ENCODE peak calls at places on chromosomes 7 and 10, in nine cellular contexts. J, R, G, V, M, K, I, N and A are unnamed samples. For H3K4me1, the result is how much of the 10 kb centered on the place peaks cover.

GRCh38 chr7:30437823-30438574 is 40.6 kb downstream of the NOD1 start:
- DNase-seq in J (no peak), R (no peak), I (no peak), N (no peak), V (no peak), G (no peak), K (no peak), M (no peak), A (no peak)

GRCh38 chr7:99460651-99461050 is 5.3 kb downstream of the ATP5MF start:
- DNase-seq in G (no peak), V (no peak), N (no peak), J (no peak), I (no peak), M (no peak), R (no peak), K (no peak), A (no peak)

GRCh38 chr10:3413937-3414710 is 241.5 kb upstream of the PITRM1 start:
- DNase-seq in G (no peak), I (no peak), R (no peak), N (no peak), J (no peak), V (no peak), M (no peak), K (no peak), A (no peak)

GRCh38 chr10:36349445-36350063 is 707.5 kb upstream of the FZD8 start:
- DNase-seq in G (peak), J (no peak), N (no peak), I (no peak), M (peak), V (peak), R (no peak), K (no peak), A (no peak)

GRCh38 chr7:12323415-12323814 is 80.2 kb downstream of the VWDE start:
- DNase-seq in I (no peak), R (no peak), N (no peak), K (no peak), G (peak), M (no peak), V (no peak), J (no peak), A (no peak)

GRCh38 chr7:81510122-81510521 is 259.7 kb downstream of the HGF start:
- DNase-seq in K (no peak), V (no peak), I (no peak), J (no peak), M (no peak), R (no peak), G (no peak), N (no peak), A (no peak)

GRCh38 chr7:150778014-150778737 is 22.0 kb downstream of the TMEM176B start:
- DNase-seq in G (peak), K (no peak), R (peak), I (no peak), V (no peak), N (no peak), J (no peak), M (no peak), A (no peak)

GRCh38 chr10:107914450-107915276 is 750.2 kb upstream of the SORCS1 start:
- DNase-seq in I (peak), G (peak), J (no peak), M (peak), R (no peak), N (no peak), V (no peak), K (no peak), A (peak)

GRCh38 chr10:103668351-103669242 is 175.1 kb downstream of the NEURL1 start:
- DNase-seq in J (no peak), M (peak), R (no peak), I (peak), V (peak), G (no peak), N (peak), K (peak), A (peak)

GRCh38 chr10:107814865-107815487 is 650.5 kb upstream of the SORCS1 start:
- DNase-seq in J (no peak), M (peak), G (peak), V (no peak), N (no peak), R (no peak), K (no peak), I (peak), A (no peak)

GRCh38 chr10:70602665-70603438 is at the start of gene PRF1:
- DNase-seq in N (no peak), M (no peak), I (peak), R (no peak), V (no peak), J (no peak), K (no peak), G (no peak), A (peak)

GRCh38 chr10:52541082-52541481 is 227.0 kb downstream of the DKK1 start:
- DNase-seq in V (no peak), R (no peak), N (no peak), K (no peak), I (no peak), J (no peak), M (peak), G (no peak), A (no peak)

GRCh38 chr7:135189961-135190360 is 19.5 kb upstream of the CYREN start:
- DNase-seq in G (no peak), M (no peak), R (no peak), I (no peak), N (no peak), J (no peak), V (no peak), K (no peak), A (no peak)

GRCh38 chr7:50317221-50317678 is 12.7 kb downstream of the IKZF1 start:
- DNase-seq in K (no peak), R (no peak), N (no peak), M (no peak), G (no peak), I (no peak), J (no peak), V (no peak), A (no peak)
- TF ChIP-seq CTCF in K (no peak), R (no peak), N (no peak), M (no peak), G (no peak), I (no peak), J (no peak), V (no peak), A (no peak)

GRCh38 chr10:127150136-127150535 is 46.3 kb downstream of the INSYN2A start:
- DNase-seq in G (peak), M (peak), V (no peak), J (peak), K (no peak), I (no peak), R (peak), N (no peak), A (no peak)
- H3K4me1 ChIP-seq in G (under half), M (under half), V (under half), J (half or more), K (under half), I (under half), R (half or more), N (under half), A (under half)

DNA sequence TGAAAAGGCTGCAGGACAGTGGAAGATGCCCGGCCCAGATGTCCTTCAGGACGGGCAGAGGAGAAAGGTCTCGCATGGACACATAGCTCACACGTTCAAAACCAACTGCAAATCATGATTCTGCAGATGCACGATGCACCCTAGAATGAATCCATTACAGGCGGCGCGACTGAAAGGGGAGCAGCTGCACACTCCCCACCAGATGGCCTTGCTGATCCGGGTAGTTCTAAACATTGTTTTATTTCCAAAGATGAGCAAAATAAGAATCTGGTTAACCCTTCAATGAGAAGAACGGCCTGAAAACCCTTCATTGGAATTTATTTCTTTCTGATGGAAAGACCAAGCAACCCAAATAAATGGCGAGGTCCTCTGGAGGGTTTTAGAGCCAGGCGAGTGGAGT is 33.8 kb downstream of the CHST15 start:
- DNase-seq in R (no peak), K (no peak), N (no peak), V (no peak), G (no peak), M (no peak), J (no peak), I (no peak), A (no peak)
- TF ChIP-seq CTCF in R (no peak), K (no peak), N (no peak), V (no peak), G (no peak), M (no peak), J (no peak), I (no peak), A (no peak)

DNA sequence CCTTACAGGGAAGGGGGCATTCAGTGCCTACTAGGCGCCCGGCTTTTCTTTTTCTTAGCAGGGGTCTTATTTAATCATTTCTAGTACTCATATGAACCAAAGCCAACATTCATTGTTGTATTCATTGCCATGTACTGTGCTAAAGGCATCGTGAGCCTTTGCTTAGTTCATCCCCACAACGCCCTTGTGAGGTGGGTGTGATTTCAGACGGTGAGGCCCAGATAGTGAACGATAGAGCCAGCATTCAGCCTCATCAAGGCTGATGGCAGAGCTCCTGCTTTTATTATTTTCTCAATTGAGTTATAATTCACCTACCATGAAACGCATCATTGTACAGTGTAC is 50.0 kb downstream of the HK1 start:
- DNase-seq in J (no peak), V (no peak), I (no peak), G (no peak), R (no peak), K (no peak), M (no peak), N (no peak), A (no peak)
- H3K4me1 ChIP-seq in J (under half), V (under half), I (half or more), G (half or more), R (under half), K (half or more), M (half or more), N (under half), A (half or more)

GRCh38 chr7:107643407-107643806 is 17.2 kb upstream of the SLC26A4 start:
- DNase-seq in I (no peak), M (peak), J (no peak), R (peak), K (no peak), V (no peak), G (peak), N (no peak), A (no peak)
- TF ChIP-seq CTCF in I (no peak), M (peak), J (no peak), R (peak), K (no peak), V (no peak), G (peak), N (no peak), A (no peak)

GRCh38 chr7:27955596-27955995 is 215.6 kb downstream of the TAX1BP1 start:
- DNase-seq in G (no peak), K (no peak), I (no peak), N (no peak), M (no peak), R (no peak), J (no peak), V (no peak), A (no peak)
- H3K4me1 ChIP-seq in G (under half), K (under half), I (under half), N (under half), M (under half), R (under half), J (under half), V (under half), A (under half)

DNA sequence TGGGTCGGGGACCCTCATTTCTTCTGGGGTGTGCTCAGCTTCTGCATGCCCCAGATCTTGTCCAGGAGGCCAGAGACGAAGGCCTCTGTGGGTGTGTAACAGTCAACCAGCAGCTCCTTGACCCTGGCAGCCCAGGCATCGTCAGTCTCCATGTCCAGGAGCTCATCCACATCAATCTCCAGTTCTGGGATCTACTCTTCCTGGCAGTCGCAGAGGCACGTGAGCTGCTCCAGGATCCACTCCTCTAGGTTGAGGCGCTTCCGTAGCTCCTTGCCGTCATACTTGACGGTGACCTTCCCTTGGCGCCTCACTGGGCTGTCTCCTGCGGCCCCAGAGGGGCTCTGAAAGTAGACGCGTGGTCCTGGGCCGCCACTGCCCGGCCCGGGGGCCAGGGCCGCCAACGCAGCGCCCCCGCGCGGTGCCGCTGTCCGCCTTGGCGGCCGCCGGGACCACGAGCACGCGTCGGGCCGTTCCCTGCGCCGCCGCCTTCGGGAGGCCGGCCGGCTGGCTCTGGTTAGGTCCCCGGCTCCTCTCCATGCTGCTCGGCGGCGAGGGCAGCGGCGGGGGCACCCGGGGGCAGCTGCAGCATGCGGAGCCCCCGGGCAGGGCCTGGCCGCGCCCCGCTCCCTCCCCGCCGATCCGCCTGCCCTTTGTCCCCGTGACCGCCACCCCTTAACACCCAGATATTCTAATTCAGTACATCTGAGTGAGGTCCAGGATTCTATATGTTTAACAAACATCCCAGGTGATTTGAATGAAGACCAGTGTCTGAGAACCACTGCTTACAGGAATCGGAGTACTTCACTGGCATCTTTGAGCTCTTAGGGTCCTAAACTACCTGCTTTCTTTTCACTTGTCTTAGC is 170.5 kb downstream of the SEPTIN7 start:
- DNase-seq in N (no peak), J (no peak), I (no peak), K (no peak), G (no peak), M (peak), R (no peak), V (no peak), A (no peak)
- TF ChIP-seq CTCF in N (no peak), J (peak), I (no peak), K (peak), G (no peak), M (peak), R (no peak), V (peak), A (peak)